ENCODE peak calls at places on chromosomes 5 and 9, in eight cellular contexts. R is fibroblast of mammary gland, D is Karpas-422, S is Peyer's patch, T is small intestine, X is skeletal muscle cell, V is endothelial cell of umbilical vein, J is kidney. E is an unnamed sample.
A peak's percentile ranks its signal among the peaks of the same experiment; 100 is the strongest.

GRCh38 chr5:72387985-72388384 is 67.8 kb downstream of the PTCD2 start:
- DNase-seq in R (peak; percentile 84), S (no peak), D (no peak), T (no peak), J (no peak), X (no peak), V (peak; percentile 90), E (no peak)

GRCh38 chr9:93329632-93330286 is 121.7 kb upstream of the FAM120A start:
- DNase-seq in T (no peak), J (no peak), D (peak; percentile 23), S (no peak), V (no peak), R (no peak), X (no peak), E (no peak)

GRCh38 chr5:72093231-72093630 is 14.0 kb upstream of the MAP1B start:
- DNase-seq in V (no peak), J (no peak), T (no peak), S (no peak), D (no peak), X (no peak), R (peak; percentile 61), E (no peak)

GRCh38 chr9:6686396-6686795 is 40.9 kb upstream of the GLDC start:
- DNase-seq in S (no peak), R (peak; percentile 62), D (no peak), J (no peak), X (peak; percentile 9), T (no peak), V (peak; percentile 21), E (peak; percentile 41)

GRCh38 chr9:81782313-81782712 is 93.0 kb upstream of the TLE1 start:
- DNase-seq in X (no peak), R (no peak), S (no peak), T (no peak), D (no peak), V (no peak), J (no peak), E (no peak)

GRCh38 chr9:87662808-87663528 is 63.0 kb upstream of the CTSL start:
- DNase-seq in R (peak; percentile 72), X (no peak), T (peak; percentile 75), V (peak; percentile 74), S (peak; percentile 87), J (peak; percentile 91), D (peak; percentile 87), E (peak; percentile 60)

GRCh38 chr9:100473271-100474081 is 527 bp downstream of the TMEFF1 start:
- DNase-seq in D (no peak), J (peak; percentile 78), R (peak; percentile 16), X (no peak), V (peak; percentile 48), S (peak; percentile 45), T (peak; percentile 4), E (peak; percentile 63)

GRCh38 chr9:70480405-70480980 is 66.0 kb upstream of the KLF9 start:
- DNase-seq in V (peak; percentile 85), R (peak; percentile 98), S (peak; percentile 86), D (no peak), J (peak; percentile 95), X (peak; percentile 96), T (peak; percentile 85), E (no peak)

GRCh38 chr9:125747765-125748510 is 765 bp downstream of the PBX3 start:
- DNase-seq in V (peak; percentile 52), T (peak; percentile 32), R (no peak), D (no peak), J (peak; percentile 85), X (no peak), S (peak; percentile 62), E (peak; percentile 27)

GRCh38 chr9:27198175-27198574 is 89.2 kb downstream of the TEK start:
- DNase-seq in V (no peak), D (no peak), J (no peak), X (peak; percentile 34), T (no peak), S (no peak), R (no peak), E (no peak)

GRCh38 chr5:178236685-178237084 is 4.1 kb upstream of the PHYKPL start:
- DNase-seq in D (peak; percentile 39), T (no peak), V (no peak), R (no peak), J (peak; percentile 63), X (no peak), S (no peak), E (no peak)

GRCh38 chr9:110148384-110148783 is 59.6 kb downstream of the C9orf152 start:
- DNase-seq in T (no peak), D (peak; percentile 71), R (peak; percentile 44), X (no peak), J (no peak), S (no peak), V (no peak), E (peak; percentile 89)

GRCh38 chr9:69001921-69002320 is 12.0 kb downstream of the PRKACG start:
- DNase-seq in S (no peak), R (no peak), V (no peak), T (no peak), D (no peak), X (no peak), J (no peak), E (no peak)

GRCh38 chr9:134327671-134328231 is 1.5 kb downstream of the RXRA start:
- DNase-seq in V (no peak), T (no peak), X (no peak), J (peak; percentile 72), R (no peak), D (no peak), S (no peak), E (no peak)

GRCh38 chr9:136631038-136632000 is 31.4 kb upstream of the EGFL7 start:
- DNase-seq in V (peak; percentile 74), S (peak; percentile 87), R (peak; percentile 78), D (peak; percentile 87), T (peak; percentile 80), J (peak; percentile 90), X (peak; percentile 55), E (peak; percentile 77)

GRCh38 chr5:179148703-179149170 is 88.6 kb downstream of the ZNF354C start:
- DNase-seq in R (no peak), T (no peak), V (no peak), S (no peak), X (no peak), J (peak; percentile 30), D (no peak), E (no peak)

GRCh38 chr5:159549046-159549445 is 218.8 kb upstream of the IL12B start:
- DNase-seq in J (no peak), T (no peak), S (no peak), V (no peak), D (no peak), R (no peak), X (no peak), E (no peak)

GRCh38 chr9:21155501-21155900 is 11.0 kb downstream of the IFNA21 start:
- DNase-seq in V (no peak), D (no peak), J (no peak), T (no peak), X (no peak), R (peak; percentile 41), S (no peak), E (no peak)

GRCh38 chr5:125295405-125295872 is 549.0 kb upstream of the ZNF608 start:
- DNase-seq in D (no peak), X (no peak), V (peak; percentile 56), T (no peak), S (no peak), R (peak; percentile 34), J (no peak), E (no peak)

DNA sequence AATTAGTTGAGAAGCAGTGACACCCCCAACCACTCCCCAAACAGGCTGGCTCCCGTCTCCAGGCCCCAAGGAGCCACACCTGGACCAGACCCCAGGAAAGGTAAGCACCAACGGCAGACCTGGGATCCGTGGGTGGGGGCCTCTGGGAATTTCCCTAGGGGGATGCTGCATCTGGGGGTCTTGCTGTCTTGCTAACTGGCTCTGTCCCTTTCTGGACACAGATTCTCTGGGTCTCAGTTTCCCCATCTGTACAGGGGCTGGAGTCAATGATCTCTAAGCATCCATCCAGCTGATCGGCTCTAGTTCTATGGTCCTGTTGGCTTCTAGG is 27.9 kb upstream of the IL17B start:
- DNase-seq in X (no peak), T (no peak), J (no peak), D (no peak), V (no peak), R (no peak), S (no peak), E (no peak)
- H3K4me3 ChIP-seq in X (peak overlapping the region; percentile 62), T (no peak overlapping the region), J (peak overlapping the region; percentile 63), D (no peak overlapping the region), V (no peak overlapping the region), R (peak overlapping the region; percentile 56), S (peak overlapping the region; percentile 55), E (no peak overlapping the region)

GRCh38 chr5:111580956-111581355 is 68.6 kb upstream of the STARD4 start:
- DNase-seq in R (peak; percentile 19), V (no peak), D (no peak), S (no peak), X (no peak), J (no peak), T (no peak), E (no peak)

GRCh38 chr5:111585291-111585690 is 73.0 kb upstream of the STARD4 start:
- DNase-seq in S (no peak), R (no peak), V (no peak), T (no peak), D (no peak), X (no peak), J (no peak), E (no peak)

GRCh38 chr5:111584651-111585050 is 72.3 kb upstream of the STARD4 start:
- DNase-seq in J (no peak), T (no peak), D (no peak), S (no peak), X (no peak), V (peak; percentile 90), R (peak; percentile 68), E (no peak)

GRCh38 chr5:111583761-111584203 is 71.4 kb upstream of the STARD4 start:
- DNase-seq in X (no peak), V (no peak), T (no peak), J (no peak), R (peak; percentile 30), D (no peak), S (no peak), E (no peak)

GRCh38 chr5:111582962-111583669 is 70.8 kb upstream of the STARD4 start:
- DNase-seq in S (no peak), V (no peak), R (peak; percentile 79), T (no peak), D (no peak), J (no peak), X (peak; percentile 67), E (no peak)
- H3K4me3 ChIP-seq in S (no peak overlapping the region), V (no peak overlapping the region), R (no peak overlapping the region), T (no peak overlapping the region), D (no peak overlapping the region), J (no peak overlapping the region), X (no peak overlapping the region), E (no peak overlapping the region)

DNA sequence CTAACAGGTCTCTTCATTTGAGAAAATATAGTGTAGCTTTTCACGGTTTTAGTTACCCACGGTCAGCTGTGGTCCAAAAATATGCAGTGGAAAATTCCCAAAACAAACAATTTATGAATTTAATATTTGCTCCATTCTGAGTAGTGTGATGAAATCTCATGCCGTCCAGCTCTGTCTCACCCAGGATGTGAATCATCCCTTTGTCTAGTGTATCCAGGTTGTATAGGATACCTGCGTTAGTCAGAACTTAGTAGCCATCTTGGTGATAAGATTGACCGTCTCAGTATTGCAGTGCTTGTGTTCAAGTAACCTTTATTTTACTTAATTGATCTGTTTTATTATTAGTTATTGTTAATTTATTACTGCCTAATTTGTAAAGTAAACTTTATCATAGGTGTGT is 41.1 kb downstream of the NDUFS4 start:
- DNase-seq in X (no peak), T (no peak), S (no peak), J (no peak), V (no peak), R (peak; percentile 33), D (no peak), E (no peak)
- H3K4me3 ChIP-seq in X (no peak overlapping the region), T (no peak overlapping the region), S (no peak overlapping the region), J (no peak overlapping the region), V (no peak overlapping the region), R (no peak overlapping the region), D (no peak overlapping the region), E (no peak overlapping the region)

GRCh38 chr9:133003071-133003461 is 24.6 kb downstream of the GFI1B start:
- DNase-seq in S (no peak), J (peak; percentile 50), V (no peak), X (no peak), R (no peak), D (peak; percentile 62), T (no peak), E (no peak)
- H3K4me3 ChIP-seq in S (no peak overlapping the region), J (no peak overlapping the region), V (no peak overlapping the region), X (no peak overlapping the region), R (no peak overlapping the region), D (peak overlapping the region; percentile 58), T (no peak overlapping the region), E (no peak overlapping the region)

E was measured in OCI-LY7.